ENCODE peak calls at places on chromosomes 4 and X, in seven cellular contexts. One of them, this sample, is unnamed.

GRCh38 chr4:183444953-183445543 is 612 bp downstream of the CDKN2AIP start:
- DNase-seq in right lobe of liver: peak; percentile 60
- DNase-seq in fibroblast of lung: peak; percentile 20
- DNase-seq in IMR-90: no peak
- DNase-seq in right atrium auricular region: peak; percentile 60
- DNase-seq in tibial artery: peak; percentile 74
- DNase-seq in H9: no peak
- DNase-seq in this sample: no peak

GRCh38 chrX:7996414-7996813 is 69.2 kb upstream of the PNPLA4 start:
- DNase-seq in right lobe of liver: no peak
- DNase-seq in H9: no peak
- DNase-seq in IMR-90: peak; percentile 40
- DNase-seq in right atrium auricular region: no peak
- DNase-seq in tibial artery: no peak
- DNase-seq in fibroblast of lung: peak; percentile 17
- DNase-seq in this sample: no peak

GRCh38 chr4:186685744-186686143 is 37.9 kb downstream of the FAT1 start:
- DNase-seq in right atrium auricular region: no peak
- DNase-seq in H9: no peak
- DNase-seq in right lobe of liver: no peak
- DNase-seq in IMR-90: peak; percentile 92
- DNase-seq in fibroblast of lung: peak; percentile 96
- DNase-seq in tibial artery: no peak
- DNase-seq in this sample: no peak

GRCh38 chr4:40256329-40256728 is 59.5 kb downstream of the RHOH start:
- DNase-seq in IMR-90: no peak
- DNase-seq in fibroblast of lung: no peak
- DNase-seq in right lobe of liver: no peak
- DNase-seq in tibial artery: no peak
- DNase-seq in H9: no peak
- DNase-seq in right atrium auricular region: no peak
- DNase-seq in this sample: no peak

GRCh38 chr4:30945586-30945985 is 225.4 kb downstream of the PCDH7 start:
- DNase-seq in IMR-90: peak; percentile 11
- DNase-seq in fibroblast of lung: peak; percentile 75
- DNase-seq in right atrium auricular region: no peak
- DNase-seq in tibial artery: no peak
- DNase-seq in right lobe of liver: no peak
- DNase-seq in H9: no peak
- DNase-seq in this sample: no peak

GRCh38 chrX:48911407-48912182 is at the start of gene SLC35A2:
- DNase-seq in fibroblast of lung: peak; percentile 77
- DNase-seq in tibial artery: peak; percentile 83
- DNase-seq in H9: peak; percentile 86
- DNase-seq in right atrium auricular region: peak; percentile 76
- DNase-seq in right lobe of liver: peak; percentile 84
- DNase-seq in IMR-90: peak; percentile 64
- DNase-seq in this sample: no peak

GRCh38 chrX:30643313-30643821 is 9.9 kb upstream of the GK start:
- DNase-seq in right atrium auricular region: no peak
- DNase-seq in IMR-90: peak; percentile 85
- DNase-seq in fibroblast of lung: peak; percentile 9
- DNase-seq in H9: no peak
- DNase-seq in tibial artery: no peak
- DNase-seq in right lobe of liver: no peak
- DNase-seq in this sample: no peak

GRCh38 chr4:61666248-61666647 is 466.1 kb downstream of the ADGRL3 start:
- DNase-seq in IMR-90: no peak
- DNase-seq in H9: no peak
- DNase-seq in right atrium auricular region: no peak
- DNase-seq in tibial artery: no peak
- DNase-seq in fibroblast of lung: peak; percentile 26
- DNase-seq in right lobe of liver: no peak
- DNase-seq in this sample: no peak

GRCh38 chrX:49840679-49841078 is 11.6 kb downstream of the PAGE4 start:
- DNase-seq in right lobe of liver: peak; percentile 60
- DNase-seq in IMR-90: peak; percentile 35
- DNase-seq in tibial artery: no peak
- DNase-seq in right atrium auricular region: no peak
- DNase-seq in fibroblast of lung: peak; percentile 28
- DNase-seq in H9: peak; percentile 84
- DNase-seq in this sample: no peak

GRCh38 chrX:151902813-151903591 is 9.7 kb upstream of the MAGEA4 start:
- DNase-seq in tibial artery: peak; percentile 68
- DNase-seq in fibroblast of lung: peak; percentile 93
- DNase-seq in H9: no peak
- DNase-seq in right lobe of liver: no peak
- DNase-seq in IMR-90: peak; percentile 66
- DNase-seq in right atrium auricular region: peak; percentile 72
- DNase-seq in this sample: no peak

GRCh38 chr4:20418865-20419451 is 167.3 kb downstream of the SLIT2 start:
- DNase-seq in right lobe of liver: no peak
- DNase-seq in tibial artery: no peak
- DNase-seq in fibroblast of lung: peak; percentile 68
- DNase-seq in right atrium auricular region: no peak
- DNase-seq in IMR-90: peak; percentile 79
- DNase-seq in H9: no peak
- DNase-seq in this sample: no peak

GRCh38 chrX:63652086-63652775 is 132.8 kb downstream of the ARHGEF9 start:
- DNase-seq in fibroblast of lung: no peak
- DNase-seq in right lobe of liver: no peak
- DNase-seq in H9: no peak
- DNase-seq in tibial artery: no peak
- DNase-seq in IMR-90: peak; percentile 21
- DNase-seq in right atrium auricular region: no peak
- DNase-seq in this sample: no peak

GRCh38 chrX:128816919-128817318 is 706.4 kb downstream of the SMARCA1 start:
- DNase-seq in IMR-90: no peak
- DNase-seq in tibial artery: no peak
- DNase-seq in H9: peak; percentile 24
- DNase-seq in fibroblast of lung: no peak
- DNase-seq in right lobe of liver: no peak
- DNase-seq in right atrium auricular region: no peak
- DNase-seq in this sample: no peak

GRCh38 chrX:347351-348117 is 28.9 kb upstream of the GTPBP6 start:
- DNase-seq in fibroblast of lung: no peak
- DNase-seq in H9: no peak
- DNase-seq in tibial artery: no peak
- DNase-seq in right atrium auricular region: no peak
- DNase-seq in IMR-90: no peak
- DNase-seq in right lobe of liver: peak; percentile 11
- DNase-seq in this sample: no peak

GRCh38 chr4:61200195-61200990 is at the start of gene ADGRL3:
- DNase-seq in right lobe of liver: peak; percentile 18
- DNase-seq in tibial artery: peak; percentile 68
- DNase-seq in H9: peak; percentile 89
- DNase-seq in IMR-90: peak; percentile 6
- DNase-seq in fibroblast of lung: peak; percentile 60
- DNase-seq in right atrium auricular region: no peak
- DNase-seq in this sample: no peak

GRCh38 chrX:34873500-34874225 is 68.9 kb upstream of the FAM47B start:
- DNase-seq in IMR-90: peak; percentile 36
- DNase-seq in fibroblast of lung: peak; percentile 32
- DNase-seq in right lobe of liver: no peak
- DNase-seq in tibial artery: no peak
- DNase-seq in right atrium auricular region: no peak
- DNase-seq in H9: no peak
- DNase-seq in this sample: no peak

GRCh38 chr4:114019276-114019971 is 40.0 kb upstream of the ARSJ start:
- DNase-seq in tibial artery: no peak
- DNase-seq in right lobe of liver: no peak
- DNase-seq in fibroblast of lung: peak; percentile 25
- DNase-seq in H9: no peak
- DNase-seq in right atrium auricular region: no peak
- DNase-seq in IMR-90: peak; percentile 21
- DNase-seq in this sample: no peak

GRCh38 chr4:689498-690122 is 659 bp upstream of the SLC49A3 start:
- DNase-seq in right atrium auricular region: no peak
- DNase-seq in tibial artery: no peak
- DNase-seq in fibroblast of lung: no peak
- DNase-seq in IMR-90: no peak
- DNase-seq in right lobe of liver: no peak
- DNase-seq in H9: no peak
- DNase-seq in this sample: no peak

GRCh38 chr4:40238700-40239548 is 42.1 kb downstream of the RHOH start:
- DNase-seq in H9: no peak
- DNase-seq in fibroblast of lung: no peak
- DNase-seq in right lobe of liver: no peak
- DNase-seq in right atrium auricular region: no peak
- DNase-seq in IMR-90: no peak
- DNase-seq in tibial artery: no peak
- DNase-seq in this sample: no peak

GRCh38 chr4:61202638-61203495 is 2.7 kb downstream of the ADGRL3 start:
- DNase-seq in fibroblast of lung: peak; percentile 11
- DNase-seq in H9: peak; percentile 51
- DNase-seq in right atrium auricular region: no peak
- DNase-seq in tibial artery: no peak
- DNase-seq in right lobe of liver: no peak
- DNase-seq in IMR-90: no peak
- DNase-seq in this sample: no peak

GRCh38 chr4:141352775-141353544 is 132.3 kb downstream of the ZNF330 start:
- DNase-seq in H9: no peak
- DNase-seq in tibial artery: no peak
- DNase-seq in fibroblast of lung: peak; percentile 91
- DNase-seq in IMR-90: peak; percentile 89
- DNase-seq in right atrium auricular region: no peak
- DNase-seq in right lobe of liver: no peak
- DNase-seq in this sample: no peak

GRCh38 chr4:1401409-1402020 is 4.7 kb downstream of the NKX1-1 start:
- DNase-seq in H9: peak; percentile 30
- DNase-seq in IMR-90: no peak
- DNase-seq in tibial artery: peak; percentile 58
- DNase-seq in right lobe of liver: no peak
- DNase-seq in fibroblast of lung: no peak
- DNase-seq in right atrium auricular region: no peak
- DNase-seq in this sample: no peak

GRCh38 chr4:142331646-142332045 is 514.5 kb downstream of the INPP4B start:
- DNase-seq in fibroblast of lung: peak; percentile 70
- DNase-seq in right lobe of liver: no peak
- DNase-seq in tibial artery: no peak
- DNase-seq in H9: no peak
- DNase-seq in right atrium auricular region: no peak
- DNase-seq in IMR-90: peak; percentile 21
- DNase-seq in this sample: no peak

GRCh38 chrX:6024204-6024603 is 204.5 kb downstream of the NLGN4X start:
- DNase-seq in right atrium auricular region: no peak
- DNase-seq in H9: no peak
- DNase-seq in right lobe of liver: no peak
- DNase-seq in tibial artery: no peak
- DNase-seq in fibroblast of lung: peak; percentile 82
- DNase-seq in IMR-90: no peak
- DNase-seq in this sample: no peak

GRCh38 chrX:143306991-143307965 is 210.0 kb downstream of the SPANXN3 start:
- DNase-seq in IMR-90: no peak
- DNase-seq in right lobe of liver: no peak
- DNase-seq in H9: no peak
- DNase-seq in right atrium auricular region: no peak
- DNase-seq in fibroblast of lung: no peak
- DNase-seq in tibial artery: no peak
- DNase-seq in this sample: no peak

GRCh38 chrX:122940199-122940598 is 243.9 kb upstream of the GRIA3 start:
- DNase-seq in IMR-90: no peak
- DNase-seq in fibroblast of lung: no peak
- DNase-seq in H9: no peak
- DNase-seq in right atrium auricular region: no peak
- DNase-seq in right lobe of liver: no peak
- DNase-seq in tibial artery: no peak
- DNase-seq in this sample: no peak

GRCh38 chr4:187286536-187286935 is 562.9 kb upstream of the FAT1 start:
- DNase-seq in fibroblast of lung: peak; percentile 50
- DNase-seq in right atrium auricular region: no peak
- DNase-seq in IMR-90: peak; percentile 74
- DNase-seq in H9: no peak
- DNase-seq in right lobe of liver: no peak
- DNase-seq in tibial artery: no peak
- DNase-seq in this sample: no peak

GRCh38 chr4:7721984-7722551 is 217.6 kb downstream of the AFAP1 start:
- DNase-seq in right lobe of liver: no peak
- DNase-seq in fibroblast of lung: no peak
- DNase-seq in H9: no peak
- DNase-seq in right atrium auricular region: no peak
- DNase-seq in IMR-90: no peak
- DNase-seq in tibial artery: no peak
- DNase-seq in this sample: no peak
- TF ChIP-seq CTCF in right lobe of liver: peak; percentile 16
- TF ChIP-seq CTCF in fibroblast of lung: no peak
- TF ChIP-seq CTCF in H9: peak; percentile 51
- TF ChIP-seq CTCF in right atrium auricular region: no peak
- TF ChIP-seq CTCF in IMR-90: peak; percentile 39
- TF ChIP-seq CTCF in tibial artery: no peak
- TF ChIP-seq CTCF in this sample: no peak

GRCh38 chrX:154352012-154352401 is 22.4 kb downstream of the FLNA start:
- DNase-seq in tibial artery: no peak
- DNase-seq in right lobe of liver: no peak
- DNase-seq in fibroblast of lung: no peak
- DNase-seq in IMR-90: no peak
- DNase-seq in right atrium auricular region: no peak
- DNase-seq in H9: no peak
- DNase-seq in this sample: no peak
- H3K4me1 ChIP-seq in tibial artery: peaks cover 3% of the 10 kb centered on the region
- H3K4me1 ChIP-seq in right lobe of liver: peaks cover 3% of the 10 kb centered on the region
- H3K4me1 ChIP-seq in fibroblast of lung: no peaks in the 10 kb centered on the region
- H3K4me1 ChIP-seq in IMR-90: no peaks in the 10 kb centered on the region
- H3K4me1 ChIP-seq in right atrium auricular region: no peaks in the 10 kb centered on the region
- H3K4me1 ChIP-seq in H9: no peaks in the 10 kb centered on the region
- H3K4me1 ChIP-seq in this sample: no peaks in the 10 kb centered on the region

DNA sequence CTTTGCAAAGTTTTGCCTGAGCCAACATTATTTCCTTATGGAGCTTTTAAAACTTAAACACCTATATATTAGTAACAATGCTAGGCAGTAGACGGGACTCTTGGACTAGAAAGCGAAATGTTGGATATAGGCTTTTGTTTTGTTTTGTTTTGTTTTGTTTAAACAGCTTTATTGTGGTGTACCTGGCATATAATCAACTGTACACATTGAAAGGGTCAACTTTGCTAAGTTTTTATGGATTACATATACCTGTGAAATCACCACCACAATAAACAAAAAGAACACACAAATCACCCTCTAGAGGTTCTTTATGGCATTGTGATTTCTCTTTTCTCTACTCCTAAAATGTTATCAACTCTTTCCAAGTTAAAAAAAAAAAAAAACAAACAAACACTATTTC is 184.9 kb upstream of the LNX1 start:
- DNase-seq in fibroblast of lung: no peak
- DNase-seq in IMR-90: no peak
- DNase-seq in H9: no peak
- DNase-seq in right lobe of liver: no peak
- DNase-seq in tibial artery: no peak
- DNase-seq in right atrium auricular region: no peak
- DNase-seq in this sample: no peak
- TF ChIP-seq CTCF in fibroblast of lung: no peak
- TF ChIP-seq CTCF in IMR-90: no peak
- TF ChIP-seq CTCF in H9: no peak
- TF ChIP-seq CTCF in right lobe of liver: no peak
- TF ChIP-seq CTCF in tibial artery: no peak
- TF ChIP-seq CTCF in right atrium auricular region: no peak
- TF ChIP-seq CTCF in this sample: no peak

DNA sequence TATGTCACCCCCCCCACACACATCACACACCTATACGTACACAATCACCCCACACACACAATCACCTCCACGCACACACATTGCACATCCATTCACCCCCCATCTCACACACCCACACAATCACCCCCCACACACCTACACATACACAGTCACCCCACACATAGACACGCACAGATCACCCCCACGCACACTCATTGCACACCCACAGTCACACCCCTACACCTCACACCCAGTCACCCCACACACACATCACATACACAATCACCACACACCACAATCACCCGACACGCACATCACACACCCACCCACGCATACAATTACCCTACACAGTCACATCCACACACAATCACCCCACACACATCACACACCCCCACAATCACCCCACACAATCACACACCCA is 15.9 kb upstream of the TADA2B start:
- DNase-seq in IMR-90: no peak
- DNase-seq in right lobe of liver: no peak
- DNase-seq in right atrium auricular region: no peak
- DNase-seq in H9: no peak
- DNase-seq in tibial artery: no peak
- DNase-seq in fibroblast of lung: no peak
- DNase-seq in this sample: no peak
- H3K4me1 ChIP-seq in IMR-90: peaks cover 5% of the 10 kb centered on the region
- H3K4me1 ChIP-seq in right lobe of liver: peaks cover 16% of the 10 kb centered on the region
- H3K4me1 ChIP-seq in right atrium auricular region: no peaks in the 10 kb centered on the region
- H3K4me1 ChIP-seq in H9: no peaks in the 10 kb centered on the region
- H3K4me1 ChIP-seq in tibial artery: no peaks in the 10 kb centered on the region
- H3K4me1 ChIP-seq in fibroblast of lung: peaks cover 3% of the 10 kb centered on the region
- H3K4me1 ChIP-seq in this sample: no peaks in the 10 kb centered on the region

This sample was measured in thoracic aorta.